ENCODE peak calls at places on chromosomes 7 and 10, in six cellular contexts. A is H4, E is naive B cell, F is A172, T is putamen, J is T-helper 2 cell. D is an unnamed sample.

GRCh38 chr10:120131183-120131582 is 238.7 kb downstream of the SEC23IP start:
- DNase-seq in F (peak), J (no peak), T (no peak), E (no peak), A (no peak), D (peak)

GRCh38 chr7:96826089-96826488 is 116.4 kb upstream of the SEM1 start:
- DNase-seq in T (no peak), F (no peak), A (no peak), J (no peak), E (no peak), D (no peak)

GRCh38 chr10:63641799-63642198 is 120.6 kb downstream of the REEP3 start:
- DNase-seq in J (no peak), F (no peak), T (no peak), A (no peak), E (no peak), D (no peak)

GRCh38 chr7:102080371-102081243 is 206.1 kb upstream of the SH2B2 start:
- DNase-seq in F (no peak), T (peak), J (no peak), E (no peak), A (no peak), D (no peak)

GRCh38 chr7:521221-522070 is 1.8 kb upstream of the PDGFA start:
- DNase-seq in F (no peak), E (peak), T (no peak), A (no peak), J (no peak), D (no peak)

GRCh38 chr7:78350926-78351325 is 552.4 kb downstream of the PHTF2 start:
- DNase-seq in F (no peak), A (no peak), E (no peak), T (no peak), J (no peak), D (no peak)

GRCh38 chr10:70558871-70559810 is 43.4 kb downstream of the PRF1 start:
- DNase-seq in F (peak), E (no peak), J (no peak), T (no peak), A (peak), D (peak)

GRCh38 chr10:102065561-102066420 is 642 bp downstream of the HPS6 start:
- DNase-seq in A (no peak), F (peak), J (no peak), E (no peak), T (no peak), D (peak)

GRCh38 chr10:122331615-122332446 is 42.7 kb upstream of the PLEKHA1 start:
- DNase-seq in E (no peak), T (peak), F (no peak), J (no peak), A (no peak), D (no peak)

GRCh38 chr10:124157286-124157685 is 63.9 kb upstream of the CHST15 start:
- DNase-seq in F (no peak), A (no peak), T (no peak), J (no peak), E (no peak), D (no peak)

GRCh38 chr10:104297697-104298660 is 29.0 kb downstream of the GSTO2 start:
- DNase-seq in J (no peak), A (no peak), E (no peak), F (no peak), T (no peak), D (peak)

GRCh38 chr10:11521860-11522259 is 89.6 kb downstream of the USP6NL start:
- DNase-seq in E (no peak), T (no peak), F (no peak), A (no peak), J (no peak), D (no peak)

GRCh38 chr7:139341058-139341775 is at the start of gene FMC1:
- DNase-seq in T (peak), A (peak), E (peak), F (peak), J (peak), D (peak)

GRCh38 chr7:43438897-43439479 is 143.9 kb upstream of the STK17A start:
- DNase-seq in T (no peak), J (no peak), F (no peak), E (no peak), A (no peak), D (no peak)

GRCh38 chr7:118094044-118094443 is 89.9 kb upstream of the LSM8 start:
- DNase-seq in J (no peak), T (no peak), A (no peak), E (no peak), F (no peak), D (no peak)

GRCh38 chr10:68103867-68104255 is 5.4 kb upstream of the MYPN start:
- DNase-seq in A (no peak), E (no peak), J (no peak), T (no peak), F (no peak), D (no peak)

GRCh38 chr7:30751696-30752273 is at the start of gene INMT:
- DNase-seq in T (no peak), F (no peak), E (no peak), A (peak), J (no peak), D (no peak)